ENCODE peak calls at places on chromosome 5, in five cellular contexts. F is HCT116, Y is A673, P is psoas muscle, A is heart right ventricle. Q is an unnamed sample.
A peak's percentile ranks its signal among the peaks of the same experiment; 100 is the strongest.

GRCh38 chr5:101976933-101977332 is 319.2 kb downstream of the SLCO4C1 start:
- DNase-seq in F (no peak), Y (no peak), P (no peak), A (no peak), Q (no peak)

GRCh38 chr5:91311697-91312501 is 71.2 kb downstream of the ARRDC3 start:
- DNase-seq in F (peak; percentile 91), Y (peak; percentile 75), P (peak; percentile 92), A (peak; percentile 41), Q (no peak)

GRCh38 chr5:168192120-168192519 is 99.3 kb upstream of the WWC1 start:
- DNase-seq in F (no peak), Y (no peak), P (no peak), A (no peak), Q (no peak)

GRCh38 chr5:6417657-6418056 is 31.0 kb upstream of the UBE2QL1 start:
- DNase-seq in F (no peak), Y (no peak), P (no peak), A (no peak), Q (no peak)

GRCh38 chr5:146744358-146744757 is 134.2 kb downstream of the PPP2R2B start:
- DNase-seq in F (no peak), Y (no peak), P (no peak), A (no peak), Q (peak; percentile 13)

GRCh38 chr5:91632871-91633270 is 249.8 kb upstream of the ARRDC3 start:
- DNase-seq in F (no peak), Y (peak; percentile 17), P (no peak), A (no peak), Q (no peak)

GRCh38 chr5:100840364-100840763 is 62.7 kb downstream of the ST8SIA4 start:
- DNase-seq in F (peak; percentile 23), Y (peak; percentile 77), P (no peak), A (no peak), Q (no peak)

GRCh38 chr5:124980174-124980941 is 233.9 kb upstream of the ZNF608 start:
- DNase-seq in F (no peak), Y (peak; percentile 94), P (no peak), A (no peak), Q (no peak)

GRCh38 chr5:124132843-124133242 is 613.6 kb downstream of the ZNF608 start:
- DNase-seq in F (no peak), Y (no peak), P (no peak), A (no peak), Q (no peak)

GRCh38 chr5:149633671-149634350 is 52.5 kb downstream of the ARHGEF37 start:
- DNase-seq in F (no peak), Y (no peak), P (no peak), A (no peak), Q (no peak)

GRCh38 chr5:148542812-148543211 is 111.5 kb downstream of the HTR4 start:
- DNase-seq in F (no peak), Y (no peak), P (no peak), A (no peak), Q (no peak)

GRCh38 chr5:136656811-136657210 is 291.5 kb upstream of the TRPC7 start:
- DNase-seq in F (no peak), Y (no peak), P (no peak), A (no peak), Q (no peak)

GRCh38 chr5:151868451-151868850 is 56.2 kb downstream of the GLRA1 start:
- DNase-seq in F (no peak), Y (no peak), P (no peak), A (no peak), Q (no peak)

GRCh38 chr5:135578685-135579341 is at the start of gene CXCL14:
- DNase-seq in F (no peak), Y (peak; percentile 91), P (peak; percentile 84), A (peak; percentile 30), Q (peak; percentile 37)

GRCh38 chr5:74126294-74126693 is 500.3 kb downstream of the ARHGEF28 start:
- DNase-seq in F (no peak), Y (no peak), P (no peak), A (no peak), Q (no peak)

GRCh38 chr5:172114875-172115422 is 73.1 kb downstream of the STK10 start:
- DNase-seq in F (no peak), Y (no peak), P (peak; percentile 67), A (peak; percentile 56), Q (no peak)

GRCh38 chr5:109394806-109395205 is 15.0 kb downstream of the PJA2 start:
- DNase-seq in F (no peak), Y (no peak), P (no peak), A (no peak), Q (no peak)

GRCh38 chr5:168747987-168748777 is 169.0 kb upstream of the PANK3 start:
- DNase-seq in F (peak; percentile 48), Y (peak; percentile 52), P (no peak), A (peak; percentile 33), Q (peak; percentile 78)

GRCh38 chr5:7473115-7473514 is 77.2 kb downstream of the ADCY2 start:
- DNase-seq in F (no peak), Y (no peak), P (no peak), A (no peak), Q (no peak)

GRCh38 chr5:33319841-33320240 is 120.9 kb upstream of the TARS1 start:
- DNase-seq in F (no peak), Y (no peak), P (no peak), A (no peak), Q (no peak)

GRCh38 chr5:56516441-56516840 is 283.3 kb upstream of the ANKRD55 start:
- DNase-seq in F (no peak), Y (no peak), P (no peak), A (no peak), Q (no peak)

GRCh38 chr5:167694562-167694961 is 596.9 kb upstream of the WWC1 start:
- DNase-seq in F (no peak), Y (peak; percentile 61), P (no peak), A (no peak), Q (no peak)

GRCh38 chr5:142697356-142697807 is 11.5 kb upstream of the FGF1 start:
- DNase-seq in F (no peak), Y (peak; percentile 98), P (peak; percentile 76), A (no peak), Q (no peak)

GRCh38 chr5:9173281-9174048 is 372.4 kb downstream of the SEMA5A start:
- DNase-seq in F (no peak), Y (no peak), P (no peak), A (no peak), Q (no peak)

GRCh38 chr5:115599924-115600323 is 2.4 kb downstream of the TICAM2 start:
- DNase-seq in F (no peak), Y (no peak), P (no peak), A (no peak), Q (no peak)

GRCh38 chr5:80291776-80292175 is 28.0 kb upstream of the SPZ1 start:
- DNase-seq in F (no peak), Y (no peak), P (no peak), A (no peak), Q (no peak)
- TF ChIP-seq CTCF in F (no peak), Y (no peak), P (no peak), A (no peak), Q (no peak)

GRCh38 chr5:181042036-181042435 is 2.0 kb downstream of the BTNL9 start:
- DNase-seq in F (no peak), Y (no peak), P (no peak), A (no peak), Q (no peak)

GRCh38 chr5:181042722-181043121 is 2.7 kb downstream of the BTNL9 start:
- DNase-seq in F (no peak), Y (no peak), P (no peak), A (no peak), Q (no peak)

GRCh38 chr5:181044093-181044599 is 4.1 kb downstream of the BTNL9 start:
- DNase-seq in F (no peak), Y (no peak), P (no peak), A (no peak), Q (no peak)

GRCh38 chr5:181044662-181045305 is 4.7 kb downstream of the BTNL9 start:
- DNase-seq in F (no peak), Y (no peak), P (peak; percentile 63), A (peak; percentile 69), Q (no peak)

GRCh38 chr5:181043285-181044092 is 3.4 kb downstream of the BTNL9 start:
- DNase-seq in F (no peak), Y (no peak), P (no peak), A (no peak), Q (no peak)
- TF ChIP-seq CTCF in F (peak; percentile 35), Y (no peak), P (peak; percentile 5), A (peak; percentile 47), Q (no peak)

GRCh38 chr5:134432174-134432573 is 20.5 kb upstream of the CDKN2AIPNL start:
- DNase-seq in F (no peak), Y (no peak), P (no peak), A (no peak), Q (no peak)

GRCh38 chr5:134430001-134430569 is 18.4 kb upstream of the CDKN2AIPNL start:
- DNase-seq in F (no peak), Y (no peak), P (peak; percentile 6), A (no peak), Q (no peak)

GRCh38 chr5:134426362-134426761 is 14.7 kb upstream of the CDKN2AIPNL start:
- DNase-seq in F (no peak), Y (no peak), P (peak; percentile 20), A (no peak), Q (no peak)

GRCh38 chr5:134423376-134423775 is 11.7 kb upstream of the CDKN2AIPNL start:
- DNase-seq in F (no peak), Y (no peak), P (no peak), A (no peak), Q (no peak)

DNA sequence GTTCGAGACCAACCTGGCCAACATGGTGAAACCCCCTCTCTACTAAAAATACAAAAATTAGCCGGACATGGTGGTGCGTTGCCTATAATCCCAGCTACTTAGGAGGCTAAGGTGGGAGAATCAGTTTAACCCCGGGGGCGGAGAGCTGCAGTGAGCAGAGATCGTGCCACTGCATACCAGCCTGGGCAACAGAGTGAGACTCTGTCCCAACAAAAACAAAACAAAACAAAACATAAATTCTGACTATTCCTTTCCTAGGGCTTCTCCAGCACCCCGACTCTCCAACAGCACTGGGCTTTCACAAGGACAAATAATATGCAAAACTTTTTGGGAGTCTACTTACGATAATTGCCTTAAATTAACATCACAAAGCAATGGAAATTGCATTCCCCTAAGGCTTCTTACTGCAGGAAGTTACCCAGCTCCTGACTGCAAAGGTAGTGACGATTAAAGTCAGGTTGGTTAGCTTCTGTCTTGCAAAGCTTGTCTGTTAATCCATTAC is 15.9 kb upstream of the CDKN2AIPNL start:
- DNase-seq in F (no peak), Y (peak; percentile 33), P (peak; percentile 6), A (no peak), Q (no peak)
- TF ChIP-seq CTCF in F (no peak), Y (no peak), P (no peak), A (no peak), Q (no peak)

DNA sequence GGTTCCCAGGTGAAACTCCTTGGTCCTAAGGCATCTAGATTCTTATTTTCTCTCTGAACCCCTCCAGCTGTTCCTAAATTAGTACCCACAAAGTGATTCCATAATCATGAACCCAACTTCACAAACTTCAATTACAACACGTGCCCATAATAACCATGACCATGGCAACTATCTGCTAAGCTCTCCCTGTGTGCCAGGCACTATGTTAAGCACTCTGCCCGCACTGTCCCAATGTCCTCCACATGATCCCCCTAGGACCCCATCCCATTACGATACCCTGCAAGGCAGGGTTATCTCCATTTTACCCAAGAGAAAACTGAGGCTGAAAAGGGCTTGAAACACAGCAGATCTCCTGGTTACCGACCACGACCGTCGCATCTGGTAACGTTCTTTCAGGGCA is 25.3 kb upstream of the ZNF622 start:
- DNase-seq in F (no peak), Y (no peak), P (no peak), A (no peak), Q (no peak)
- TF ChIP-seq CTCF in F (no peak), Y (no peak), P (no peak), A (no peak), Q (no peak)

Q was measured in endothelial cell.